ENCODE peak calls at places on chromosomes 11 and 22, in four cellular contexts. G is colonic mucosa, V is upper lobe of right lung, H is fibroblast of mammary gland. S is an unnamed sample.

GRCh38 chr22:24805790-24806662 is at the start of gene SGSM1:
- DNase-seq in G (peak), H (peak), V (peak), S (peak)

GRCh38 chr11:29227816-29228215 is 789.0 kb downstream of the KCNA4 start:
- DNase-seq in H (peak), G (no peak), V (no peak), S (no peak)

GRCh38 chr11:95788921-95789505 is 569 bp downstream of the FAM76B start:
- DNase-seq in G (no peak), H (peak), V (no peak), S (peak)

GRCh38 chr11:125423247-125423849 is 72.7 kb downstream of the FEZ1 start:
- DNase-seq in V (no peak), H (no peak), G (no peak), S (no peak)

GRCh38 chr11:62880231-62880802 is 379 bp upstream of the SLC3A2 start:
- DNase-seq in V (no peak), H (peak), G (no peak), S (peak)

GRCh38 chr11:59283825-59284772 is 71.4 kb upstream of the MPEG1 start:
- DNase-seq in G (peak), V (no peak), H (peak), S (peak)

GRCh38 chr11:69195819-69196218 is 40.1 kb downstream of the SMIM38 start:
- DNase-seq in H (no peak), V (no peak), G (no peak), S (no peak)

GRCh38 chr11:27716216-27716615 is 16.0 kb upstream of the BDNF start:
- DNase-seq in V (no peak), G (no peak), H (no peak), S (no peak)

GRCh38 chr22:19932367-19933206 is 9.0 kb upstream of the COMT start:
- DNase-seq in V (peak), H (no peak), G (no peak), S (no peak)

GRCh38 chr11:122843281-122844150 is 5.2 kb downstream of the CRTAM start:
- DNase-seq in V (no peak), G (no peak), H (no peak), S (no peak)

GRCh38 chr11:122028561-122028960 is 87.5 kb downstream of the BLID start:
- DNase-seq in V (no peak), H (no peak), G (no peak), S (no peak)

GRCh38 chr11:111878385-111878765 is 590 bp downstream of the FDXACB1 start:
- DNase-seq in G (no peak), V (no peak), H (peak), S (no peak)

GRCh38 chr22:49962012-49962750 is 1.6 kb downstream of the PIM3 start:
- DNase-seq in G (peak), H (peak), V (peak), S (peak)

GRCh38 chr11:23746896-23747295 is 750.0 kb upstream of the LUZP2 start:
- DNase-seq in G (no peak), H (no peak), V (no peak), S (no peak)

GRCh38 chr11:120545813-120546212 is 34.3 kb downstream of the GRIK4 start:
- DNase-seq in G (no peak), H (no peak), V (no peak), S (no peak)

GRCh38 chr11:34495724-34496377 is 17.7 kb downstream of the ELF5 start:
- DNase-seq in H (no peak), G (no peak), V (peak), S (no peak)

GRCh38 chr22:43060213-43060612 is 29.0 kb downstream of the TTLL1 start:
- DNase-seq in H (peak), G (peak), V (no peak), S (no peak)

GRCh38 chr11:117827521-117828511 is 3.3 kb upstream of the FXYD2 start:
- DNase-seq in H (no peak), V (peak), G (peak), S (no peak)

GRCh38 chr11:113690619-113691569 is 15.2 kb downstream of the TMPRSS5 start:
- DNase-seq in H (peak), G (peak), V (peak), S (no peak)

GRCh38 chr11:76654980-76655379 is 15.6 kb downstream of the LRRC32 start:
- DNase-seq in H (no peak), V (no peak), G (peak), S (no peak)

GRCh38 chr11:61158691-61159381 is 2.4 kb downstream of the VPS37C start:
- DNase-seq in H (peak), G (peak), V (no peak), S (peak)

GRCh38 chr11:120208777-120209176 is 2.1 kb upstream of the OAF start:
- DNase-seq in V (no peak), G (peak), H (peak), S (no peak)

GRCh38 chr11:69925366-69926196 is 106.4 kb upstream of the FGF3 start:
- DNase-seq in H (no peak), G (no peak), V (peak), S (no peak)

GRCh38 chr11:78203184-78203583 is 14.5 kb downstream of the USP35 start:
- DNase-seq in G (no peak), H (no peak), V (no peak), S (no peak)

GRCh38 chr22:25375683-25376082 is 156.2 kb downstream of the CRYBB2 start:
- DNase-seq in H (no peak), G (no peak), V (no peak), S (no peak)

GRCh38 chr11:44680982-44681597 is 45.7 kb upstream of the TSPAN18 start:
- DNase-seq in H (no peak), V (no peak), G (no peak), S (no peak)

GRCh38 chr11:129215506-129216245 is 23.6 kb upstream of the ARHGAP32 start:
- DNase-seq in H (no peak), V (no peak), G (no peak), S (no peak)
- H3K4me3 ChIP-seq in H (no peak), V (no peak), G (no peak), S (no peak)

GRCh38 chr11:65298655-65299179 is 15.9 kb upstream of the CDC42EP2 start:
- DNase-seq in G (no peak), H (peak), V (no peak), S (no peak)
- H3K4me3 ChIP-seq in G (no peak), H (no peak), V (no peak), S (no peak)

GRCh38 chr11:1854132-1854948 is 1.5 kb downstream of the LSP1 start:
- DNase-seq in V (no peak), H (no peak), G (no peak), S (no peak)
- H3K4me3 ChIP-seq in V (peak), H (no peak), G (peak), S (no peak)

GRCh38 chr11:67099841-67100324 is 19.2 kb upstream of the KDM2A start:
- DNase-seq in H (no peak), V (no peak), G (no peak), S (no peak)
- H3K4me3 ChIP-seq in H (no peak), V (no peak), G (no peak), S (no peak)

GRCh38 chr22:37487129-37487528 is 945 bp upstream of the MFNG start:
- DNase-seq in H (no peak), G (no peak), V (no peak), S (no peak)
- H3K4me3 ChIP-seq in H (no peak), G (no peak), V (no peak), S (no peak)

S was measured in prostate gland.